ENCODE peak calls at places on chromosomes 1 and 21, in seven cellular contexts. H is mammary epithelial cell, M is heart left ventricle, Q is progenitor cell of endocrine pancreas, C is HL-60, K is epithelial cell of esophagus, W is kidney. V is an unnamed sample.

GRCh38 chr1:7921766-7922165 is 18.9 kb downstream of the TNFRSF9 start:
- DNase-seq in H (no peak), M (no peak), Q (no peak), C (no peak), K (no peak), W (no peak), V (no peak)

GRCh38 chr1:39105841-39106765 is 80.0 kb downstream of the NDUFS5 start:
- DNase-seq in H (peak), M (peak), Q (no peak), C (no peak), K (peak), W (peak), V (no peak)

GRCh38 chr1:229431270-229432115 is 2.4 kb downstream of the ACTA1 start:
- DNase-seq in H (no peak), M (no peak), Q (no peak), C (no peak), K (no peak), W (peak), V (no peak)

GRCh38 chr21:41833138-41834115 is 45.7 kb downstream of the PRDM15 start:
- DNase-seq in H (no peak), M (no peak), Q (no peak), C (no peak), K (no peak), W (no peak), V (no peak)

GRCh38 chr1:230937370-230937769 is 41.3 kb downstream of the TTC13 start:
- DNase-seq in H (no peak), M (no peak), Q (no peak), C (no peak), K (no peak), W (no peak), V (no peak)

GRCh38 chr1:37394574-37395464 is 79.6 kb upstream of the ZC3H12A start:
- DNase-seq in H (no peak), M (no peak), Q (no peak), C (no peak), K (no peak), W (no peak), V (no peak)

GRCh38 chr1:172180886-172181285 is 239.6 kb upstream of the C1orf105 start:
- DNase-seq in H (peak), M (peak), Q (no peak), C (no peak), K (peak), W (peak), V (peak)

GRCh38 chr1:117162806-117163205 is 41.3 kb upstream of the TRIM45 start:
- DNase-seq in H (no peak), M (no peak), Q (no peak), C (no peak), K (no peak), W (no peak), V (no peak)

GRCh38 chr1:30911061-30911954 is 2.8 kb upstream of the SDC3 start:
- DNase-seq in H (peak), M (peak), Q (peak), C (peak), K (peak), W (peak), V (peak)

GRCh38 chr21:36156815-36157670 is at the start of gene DOP1B:
- DNase-seq in H (no peak), M (no peak), Q (no peak), C (no peak), K (peak), W (peak), V (peak)

GRCh38 chr1:232562855-232563510 is 67.0 kb downstream of the SIPA1L2 start:
- DNase-seq in H (no peak), M (no peak), Q (no peak), C (no peak), K (no peak), W (no peak), V (no peak)

GRCh38 chr1:92909321-92909720 is 51.9 kb downstream of the DIPK1A start:
- DNase-seq in H (peak), M (no peak), Q (no peak), C (no peak), K (peak), W (no peak), V (no peak)

GRCh38 chr1:74748962-74749361 is 16.0 kb downstream of the TYW3 start:
- DNase-seq in H (no peak), M (no peak), Q (no peak), C (no peak), K (no peak), W (no peak), V (no peak)

GRCh38 chr1:61561666-61562065 is 163.3 kb downstream of the TM2D1 start:
- DNase-seq in H (peak), M (no peak), Q (no peak), C (no peak), K (peak), W (no peak), V (no peak)

GRCh38 chr1:55534565-55535091 is 319.5 kb upstream of the USP24 start:
- DNase-seq in H (no peak), M (no peak), Q (no peak), C (no peak), K (no peak), W (no peak), V (no peak)

GRCh38 chr1:209875510-209875909 is 47.7 kb downstream of the UTP25 start:
- DNase-seq in H (peak), M (no peak), Q (no peak), C (no peak), K (peak), W (no peak), V (no peak)

GRCh38 chr1:38533772-38534472 is 325.6 kb downstream of the RRAGC start:
- DNase-seq in H (no peak), M (no peak), Q (no peak), C (no peak), K (no peak), W (no peak), V (no peak)

DNA sequence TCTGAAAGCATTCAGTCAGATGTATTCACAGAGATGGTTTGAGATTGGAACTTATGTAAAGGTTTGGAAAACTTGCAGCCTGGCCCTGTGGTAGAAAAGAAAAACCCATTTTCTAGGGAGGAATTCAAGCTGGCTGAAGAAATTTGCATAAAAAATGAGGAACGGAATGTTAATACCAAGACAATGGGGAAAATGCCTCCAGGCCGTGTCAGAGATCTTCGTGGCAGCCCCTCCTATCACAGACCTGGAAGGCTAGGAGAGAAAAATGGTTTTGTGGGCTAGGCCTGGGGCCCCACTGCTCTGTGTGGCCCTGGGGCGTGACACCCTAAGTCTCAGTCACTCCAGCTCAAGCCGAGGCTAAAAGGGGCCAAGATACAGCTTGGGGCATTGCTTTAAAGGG is 26.7 kb downstream of the NME7 start:
- DNase-seq in H (no peak), M (no peak), Q (no peak), C (no peak), K (no peak), W (no peak), V (no peak)
- TF ChIP-seq CTCF in H (no peak), M (no peak), Q (no peak), C (no peak), K (no peak), W (no peak), V (no peak)

DNA sequence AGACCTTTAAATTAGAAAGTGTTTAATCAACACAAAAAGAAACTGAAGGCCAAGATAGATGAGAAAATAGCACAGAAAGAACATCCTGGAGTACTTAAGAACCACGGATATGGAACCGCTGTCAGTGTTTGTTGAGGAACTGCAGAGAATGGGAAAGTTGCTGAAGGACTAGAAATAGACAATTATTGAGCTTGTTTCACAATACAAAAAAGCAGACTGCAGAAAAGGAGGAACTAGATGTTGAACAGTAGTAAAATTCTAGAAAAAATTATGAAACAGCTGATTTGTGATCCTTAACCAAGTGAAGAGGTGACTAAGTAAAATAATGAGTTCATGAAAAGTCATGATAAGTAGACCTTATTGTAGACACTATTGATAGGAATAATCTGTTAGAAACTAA is 29.7 kb downstream of the MYSM1 start:
- DNase-seq in H (no peak), M (no peak), Q (no peak), C (peak), K (no peak), W (no peak), V (no peak)
- TF ChIP-seq CTCF in H (no peak), M (no peak), Q (no peak), C (no peak), K (no peak), W (no peak), V (no peak)

DNA sequence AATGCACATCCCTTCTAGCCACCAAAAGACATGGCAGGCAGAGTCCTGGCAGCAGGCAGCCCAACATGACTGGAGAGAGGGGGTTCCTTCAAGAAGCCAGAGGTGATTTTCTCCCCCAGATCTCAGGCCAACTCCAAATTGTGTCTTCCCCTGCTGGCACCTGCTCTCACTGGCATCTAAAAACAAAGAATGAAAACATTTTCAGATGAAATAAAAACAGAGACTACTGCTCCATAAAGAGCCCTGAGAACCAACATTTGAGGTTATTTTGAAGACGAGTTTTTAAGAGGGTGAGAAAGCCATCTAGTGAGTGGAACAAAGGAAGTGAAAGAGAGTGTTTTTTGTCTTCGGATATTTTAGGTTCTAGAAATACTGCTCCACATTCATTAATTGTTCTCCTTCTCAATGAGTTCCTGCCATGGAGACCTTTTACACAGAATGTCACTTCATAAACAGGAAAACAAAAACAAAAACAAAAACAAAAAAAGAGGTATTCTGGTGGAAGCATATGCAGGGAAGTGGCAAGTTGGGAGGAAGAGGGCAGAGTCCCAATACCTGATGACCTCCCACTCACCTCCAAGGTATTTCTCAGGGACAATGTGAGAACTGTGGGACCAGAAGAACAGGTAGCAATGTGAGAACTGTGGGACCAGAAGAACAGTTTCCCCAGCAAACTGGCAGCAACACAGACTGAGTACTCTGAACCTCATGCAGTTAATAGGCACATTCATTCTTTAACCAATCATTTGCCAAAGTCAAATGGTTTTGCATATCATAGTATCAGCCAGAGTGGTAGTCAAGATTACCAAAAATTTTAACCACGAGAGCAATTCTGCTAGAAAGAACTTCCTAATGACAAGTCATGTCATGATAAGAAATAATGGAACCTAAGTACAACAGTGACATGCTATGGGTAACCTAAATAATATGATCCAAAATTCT is 50.0 kb downstream of the KIAA0319L start:
- DNase-seq in H (no peak), M (no peak), Q (no peak), C (no peak), K (no peak), W (no peak), V (no peak)
- TF ChIP-seq CTCF in H (no peak), M (no peak), Q (no peak), C (no peak), K (no peak), W (no peak), V (no peak)

GRCh38 chr21:34335316-34335715 is 28.5 kb upstream of the KCNE2 start:
- DNase-seq in H (no peak), M (no peak), Q (no peak), C (no peak), K (no peak), W (no peak), V (no peak)

GRCh38 chr21:34333150-34333739 is 30.6 kb upstream of the KCNE2 start:
- DNase-seq in H (peak), M (no peak), Q (no peak), C (no peak), K (no peak), W (no peak), V (no peak)

GRCh38 chr21:34330055-34330454 is 33.8 kb upstream of the KCNE2 start:
- DNase-seq in H (no peak), M (no peak), Q (no peak), C (no peak), K (no peak), W (peak), V (no peak)
- TF ChIP-seq CTCF in H (no peak), M (no peak), Q (no peak), C (no peak), K (no peak), W (no peak), V (no peak)

DNA sequence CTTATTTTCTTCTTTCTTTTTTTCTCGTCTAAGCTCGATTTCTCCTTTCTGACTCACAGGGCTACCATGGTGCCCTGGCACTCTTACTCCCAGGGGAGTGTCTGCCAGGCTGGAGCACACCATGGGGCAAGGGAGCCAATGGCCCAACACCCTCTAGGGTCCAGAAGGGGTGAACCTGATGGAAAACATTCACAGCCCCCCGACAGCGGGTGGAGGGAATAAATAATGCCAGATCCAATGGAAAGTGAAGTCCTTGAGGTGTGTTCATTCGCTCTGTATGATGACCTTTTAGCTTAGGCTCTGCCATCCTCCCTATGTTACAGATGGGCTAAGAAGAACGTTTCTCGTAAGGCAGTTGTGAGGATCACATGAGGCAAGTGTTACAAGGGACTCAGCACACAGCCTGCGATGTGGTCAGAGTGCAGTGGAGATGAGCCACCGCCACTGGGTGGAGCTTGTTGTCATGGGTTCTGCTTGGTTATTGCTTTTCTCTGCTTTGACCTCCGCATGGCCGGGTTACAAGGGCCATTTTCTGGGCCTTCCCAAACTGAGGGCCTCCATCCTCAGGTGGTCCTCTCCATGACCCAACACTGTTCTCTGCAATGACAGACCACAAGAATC is 3.5 kb upstream of the FCMR start:
- DNase-seq in H (no peak), M (peak), Q (no peak), C (peak), K (no peak), W (no peak), V (no peak)
- TF ChIP-seq CTCF in H (no peak), M (no peak), Q (no peak), C (no peak), K (no peak), W (peak), V (no peak)

DNA sequence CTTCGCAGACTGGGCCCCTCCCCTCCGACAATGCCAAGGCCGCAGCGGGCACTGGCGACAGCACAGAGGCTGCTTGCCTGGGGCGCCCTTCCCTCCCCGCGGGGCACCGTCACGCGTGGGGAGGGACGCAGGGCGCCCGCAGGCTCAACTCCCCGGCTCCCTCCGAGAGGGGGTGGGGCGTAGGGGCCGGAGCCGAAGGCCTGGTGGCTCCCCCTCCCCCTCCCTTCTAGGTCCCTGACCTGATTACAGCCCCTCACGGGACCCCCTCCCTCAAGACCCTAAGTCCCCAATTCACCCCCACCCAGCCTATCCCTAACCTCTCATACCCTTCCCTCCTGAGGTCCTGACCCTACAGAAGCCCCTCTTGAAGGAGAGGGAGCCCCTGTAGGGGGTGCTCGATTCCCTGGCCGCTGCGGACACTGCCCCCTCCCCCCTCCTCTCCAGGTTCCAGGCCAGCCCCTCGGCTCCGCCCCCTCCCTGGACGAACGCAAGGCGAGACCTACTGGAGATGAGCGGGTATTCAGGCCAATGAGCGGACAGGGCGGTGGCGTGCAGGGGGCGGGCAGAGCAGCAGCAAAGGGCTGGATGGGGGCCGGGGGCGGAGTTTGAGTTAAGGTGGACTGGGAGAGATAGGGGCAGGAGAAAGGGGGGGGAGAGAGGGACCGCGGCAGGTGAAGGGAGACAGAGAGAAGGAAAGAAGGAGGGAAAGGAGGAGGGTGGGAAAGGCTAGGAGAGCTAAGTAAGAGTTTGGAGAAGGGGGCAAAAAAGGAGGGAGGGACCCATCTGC is 721 bp upstream of the ZBTB7B start:
- DNase-seq in H (peak), M (peak), Q (peak), C (peak), K (peak), W (peak), V (peak)
- TF ChIP-seq CTCF in H (no peak), M (peak), Q (peak), C (no peak), K (peak), W (peak), V (no peak)

GRCh38 chr1:202656057-202656456 is 54.2 kb downstream of the SYT2 start:
- DNase-seq in H (no peak), M (peak), Q (no peak), C (no peak), K (no peak), W (no peak), V (no peak)
- TF ChIP-seq CTCF in H (no peak), M (peak), Q (peak), C (no peak), K (no peak), W (no peak), V (no peak)

GRCh38 chr1:205448540-205449253 is 7.1 kb downstream of the BLACAT1 start:
- DNase-seq in H (peak), M (no peak), Q (no peak), C (no peak), K (peak), W (no peak), V (no peak)

GRCh38 chr1:205450448-205450847 is 5.4 kb downstream of the BLACAT1 start:
- DNase-seq in H (peak), M (no peak), Q (no peak), C (no peak), K (no peak), W (no peak), V (no peak)

GRCh38 chr1:205449254-205449749 is 6.5 kb downstream of the BLACAT1 start:
- DNase-seq in H (no peak), M (no peak), Q (no peak), C (no peak), K (peak), W (no peak), V (no peak)

GRCh38 chr1:205451202-205451601 is 4.6 kb downstream of the BLACAT1 start:
- DNase-seq in H (peak), M (no peak), Q (no peak), C (no peak), K (peak), W (no peak), V (no peak)

GRCh38 chr1:205449750-205450443 is 5.9 kb downstream of the BLACAT1 start:
- DNase-seq in H (peak), M (no peak), Q (peak), C (no peak), K (peak), W (peak), V (no peak)
- TF ChIP-seq CTCF in H (no peak), M (no peak), Q (peak), C (no peak), K (no peak), W (no peak), V (no peak)

V was measured in CD4-positive, alpha-beta T cell.